ENCODE peak calls at places on chromosome 5, in five cellular contexts. Z is H9; R is tibial artery; L is heart left ventricle; E is CD4-positive, alpha-beta T cell. B is an unnamed sample.

GRCh38 chr5:17000296-17000939 is 64.3 kb upstream of the MYO10 start:
- DNase-seq in R (no peak), Z (no peak), L (no peak), E (no peak), B (no peak)

GRCh38 chr5:65305913-65306312 is 175.8 kb downstream of the ADAMTS6 start:
- DNase-seq in R (no peak), L (no peak), E (no peak), Z (no peak), B (no peak)

GRCh38 chr5:40220260-40220659 is 459.5 kb upstream of the PTGER4 start:
- DNase-seq in Z (no peak), L (no peak), R (no peak), E (no peak), B (no peak)

GRCh38 chr5:55052383-55052931 is 28.4 kb downstream of the GZMK start:
- DNase-seq in E (no peak), R (no peak), Z (no peak), L (no peak), B (no peak)

GRCh38 chr5:158874814-158875213 is 224.9 kb downstream of the EBF1 start:
- DNase-seq in R (no peak), E (no peak), L (no peak), Z (no peak), B (no peak)

GRCh38 chr5:133992429-133993151 is 12.2 kb downstream of the VDAC1 start:
- DNase-seq in R (peak; percentile 70), L (peak; percentile 66), E (no peak), Z (no peak), B (no peak)

GRCh38 chr5:60801406-60802090 is 42.5 kb downstream of the ELOVL7 start:
- DNase-seq in L (no peak), Z (no peak), E (no peak), R (no peak), B (no peak)

GRCh38 chr5:133930061-133930823 is 38.2 kb downstream of the C5orf15 start:
- DNase-seq in Z (no peak), R (peak; percentile 88), E (peak; percentile 49), L (no peak), B (peak; percentile 70)

GRCh38 chr5:143576721-143577484 is 173.4 kb upstream of the NR3C1 start:
- DNase-seq in R (no peak), L (no peak), E (no peak), Z (no peak), B (no peak)

GRCh38 chr5:143402464-143403356 is 776 bp downstream of the NR3C1 start:
- DNase-seq in R (peak; percentile 79), L (peak; percentile 76), E (peak; percentile 54), Z (peak; percentile 49), B (peak; percentile 33)

GRCh38 chr5:77644443-77645157 is 6.1 kb upstream of the OTP start:
- DNase-seq in R (no peak), Z (peak; percentile 69), L (no peak), E (no peak), B (peak; percentile 41)

GRCh38 chr5:82812575-82812974 is 264.6 kb downstream of the TMEM167A start:
- DNase-seq in Z (no peak), R (no peak), E (no peak), L (no peak), B (no peak)

GRCh38 chr5:90530736-90531487 is 1.5 kb upstream of the LYSMD3 start:
- DNase-seq in Z (no peak), E (no peak), R (no peak), L (no peak), B (no peak)

GRCh38 chr5:14929293-14930065 is 57.9 kb upstream of the ANKH start:
- DNase-seq in Z (no peak), L (no peak), R (no peak), E (no peak), B (no peak)

GRCh38 chr5:38465702-38466443 is 90.6 kb downstream of the LIFR start:
- DNase-seq in R (no peak), E (no peak), L (no peak), Z (no peak), B (no peak)

GRCh38 chr5:97224112-97224750 is 41.2 kb upstream of the RIOK2 start:
- DNase-seq in Z (no peak), E (no peak), R (no peak), L (no peak), B (no peak)

GRCh38 chr5:45454114-45454513 is 242.1 kb downstream of the HCN1 start:
- DNase-seq in Z (peak; percentile 35), R (no peak), E (no peak), L (peak; percentile 18), B (no peak)

GRCh38 chr5:132971483-132972435 is 8.3 kb upstream of the AFF4 start:
- DNase-seq in R (no peak), L (no peak), Z (no peak), E (no peak), B (no peak)

GRCh38 chr5:80184235-80185023 is 71.4 kb downstream of the SERINC5 start:
- DNase-seq in Z (peak; percentile 80), R (no peak), E (no peak), L (no peak), B (no peak)

GRCh38 chr5:57858905-57859304 is 376.3 kb upstream of the ACTBL2 start:
- DNase-seq in L (peak; percentile 32), R (no peak), E (no peak), Z (no peak), B (no peak)

GRCh38 chr5:163104496-163104895 is 332.9 kb upstream of the CCNG1 start:
- DNase-seq in E (no peak), R (no peak), L (no peak), Z (peak; percentile 57), B (no peak)

GRCh38 chr5:164637931-164638521 is 1132.6 kb downstream of the MAT2B start:
- DNase-seq in L (no peak), Z (no peak), E (no peak), R (no peak), B (no peak)

GRCh38 chr5:78549043-78549442 is 99.5 kb downstream of the LHFPL2 start:
- DNase-seq in R (no peak), L (no peak), Z (peak; percentile 21), E (no peak), B (no peak)

GRCh38 chr5:135060021-135060420 is 26.0 kb upstream of the PITX1 start:
- DNase-seq in L (no peak), E (no peak), R (no peak), Z (no peak), B (no peak)

DNA sequence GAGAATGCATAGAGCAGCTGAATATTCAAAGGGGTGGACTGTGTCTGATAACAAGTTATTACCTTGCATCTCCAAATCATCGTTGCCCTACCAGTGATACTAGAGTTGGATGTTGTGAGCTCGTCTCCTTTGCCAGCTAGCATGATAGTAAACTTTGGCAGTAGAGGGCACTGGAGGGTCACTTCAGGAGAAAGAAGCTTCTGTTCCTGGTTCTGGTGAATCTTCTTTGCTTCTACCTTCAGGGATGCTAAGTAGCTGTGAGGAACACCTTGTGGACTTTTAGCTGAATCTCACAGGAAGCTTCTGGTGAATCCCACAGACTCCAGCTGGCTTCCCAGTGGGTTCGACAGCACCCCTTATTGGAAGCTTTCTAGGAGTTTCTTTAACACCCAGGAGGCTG is 626.6 kb upstream of the SGCD start:
- DNase-seq in R (no peak), E (no peak), L (no peak), Z (peak; percentile 37), B (no peak)
- TF ChIP-seq CTCF in R (no peak), E (no peak), L (no peak), Z (peak; percentile 65), B (no peak)

GRCh38 chr5:140114341-140115185 is 654 bp downstream of the PURA start:
- DNase-seq in Z (peak; percentile 65), R (peak; percentile 82), L (peak; percentile 59), E (peak; percentile 23), B (peak; percentile 50)

GRCh38 chr5:140112685-140113179 is 1.2 kb upstream of the PURA start:
- DNase-seq in Z (no peak), L (no peak), R (no peak), E (no peak), B (peak; percentile 31)

GRCh38 chr5:140115186-140115500 is 1.2 kb downstream of the PURA start:
- DNase-seq in Z (no peak), R (no peak), L (no peak), E (no peak), B (no peak)

GRCh38 chr5:140113180-140113698 is 670 bp upstream of the PURA start:
- DNase-seq in L (peak; percentile 30), Z (peak; percentile 72), R (peak; percentile 69), E (peak; percentile 25), B (peak; percentile 38)

GRCh38 chr5:140113699-140114263 is at the start of gene PURA:
- DNase-seq in E (peak; percentile 98), L (peak; percentile 96), Z (peak; percentile 96), R (peak; percentile 98), B (peak; percentile 97)
- TF ChIP-seq CTCF in E (no peak), L (no peak), Z (no peak), R (no peak), B (peak; percentile 20)

GRCh38 chr5:103404483-103404882 is 145.9 kb downstream of the MACIR start:
- DNase-seq in Z (no peak), R (no peak), E (no peak), L (no peak), B (no peak)

GRCh38 chr5:103408408-103408807 is 149.8 kb downstream of the MACIR start:
- DNase-seq in R (no peak), E (no peak), L (no peak), Z (no peak), B (no peak)

GRCh38 chr5:103409013-103409670 is 150.6 kb downstream of the MACIR start:
- DNase-seq in R (no peak), Z (no peak), L (no peak), E (no peak), B (no peak)

GRCh38 chr5:103410174-103410573 is 151.6 kb downstream of the MACIR start:
- DNase-seq in E (no peak), L (no peak), R (no peak), Z (no peak), B (no peak)

DNA sequence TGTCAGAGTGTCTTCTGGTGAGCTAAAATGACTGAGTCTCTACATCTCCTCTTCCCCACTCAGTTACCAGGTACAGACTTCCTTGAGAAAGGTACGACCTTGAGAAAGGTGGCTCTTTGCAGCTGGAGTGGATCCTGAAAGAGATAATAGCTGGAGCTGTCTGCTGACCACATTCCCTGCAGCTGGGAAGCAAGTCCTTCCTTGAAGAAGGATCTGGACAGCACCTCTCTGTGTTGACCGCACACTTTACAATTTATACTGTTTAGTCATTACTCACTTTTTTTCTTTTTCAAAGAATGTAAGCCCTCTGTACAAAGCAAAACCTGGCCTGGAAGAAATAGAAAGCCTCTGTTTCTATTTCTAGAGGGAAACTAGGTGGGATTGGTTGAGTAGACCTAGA is 148.8 kb downstream of the MACIR start:
- DNase-seq in Z (no peak), E (no peak), L (no peak), R (no peak), B (no peak)
- TF ChIP-seq CTCF in Z (no peak), E (no peak), L (no peak), R (no peak), B (no peak)

DNA sequence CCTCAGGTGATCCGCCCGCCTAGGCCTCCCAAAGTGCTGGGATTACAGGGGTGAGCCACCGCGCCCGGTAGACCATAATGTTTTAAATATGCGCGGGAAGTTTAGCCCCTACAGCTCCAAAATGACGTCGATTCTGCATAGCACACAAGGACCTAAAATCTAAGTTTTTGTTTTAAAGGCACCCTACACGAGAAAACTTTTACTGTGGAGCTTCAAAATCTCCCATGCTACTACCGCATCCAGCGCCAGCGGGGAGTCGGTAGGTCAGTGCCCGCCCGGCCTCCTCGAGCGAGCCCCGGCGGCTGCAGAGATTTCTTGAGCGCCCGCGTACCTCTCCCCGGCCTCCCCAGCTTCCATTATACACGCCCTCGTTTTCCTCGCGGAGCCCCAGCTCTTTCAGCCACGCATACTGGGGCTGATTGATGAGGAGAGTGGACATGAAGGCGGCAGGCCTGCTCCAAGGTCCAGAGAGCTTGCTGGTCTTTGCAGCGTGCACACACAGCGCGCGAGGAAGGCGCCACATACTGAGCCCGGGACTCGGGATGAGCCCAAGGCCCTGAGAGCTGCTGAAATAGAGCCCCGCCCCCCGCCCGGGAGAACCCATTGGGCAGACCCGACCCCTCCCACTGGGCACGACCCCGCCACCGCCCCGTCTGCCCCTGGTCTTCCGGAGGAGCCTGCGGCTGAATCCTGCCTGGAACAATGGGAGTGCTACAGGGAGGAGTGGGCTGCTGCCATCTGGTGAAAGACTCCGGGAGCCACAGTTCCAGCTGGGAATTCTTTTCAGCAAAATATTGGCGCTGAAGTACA is at the start of gene ALDH7A1:
- DNase-seq in L (peak; percentile 93), Z (peak; percentile 99), E (peak; percentile 10), R (peak; percentile 95), B (peak; percentile 75)
- TF ChIP-seq CTCF in L (peak; percentile 33), Z (peak; percentile 61), E (no peak), R (peak; percentile 29), B (no peak)